ENCODE peak calls at places on chromosomes 11 and 22, in five cellular contexts. N is H1, O is K562, J is GM12878, Q is HepG2. L is an unnamed sample.

GRCh38 chr11:119624102-119624615 is 104.8 kb downstream of the NECTIN1 start:
- DNase-seq in O (peak), N (no peak), J (no peak), Q (no peak), L (peak)

GRCh38 chr22:50396751-50397370 is 53.7 kb downstream of the PPP6R2 start:
- DNase-seq in Q (peak), O (no peak), J (no peak), N (no peak), L (no peak)

GRCh38 chr11:132943737-132944556 is 588.4 kb downstream of the OPCML start:
- DNase-seq in N (no peak), J (no peak), Q (no peak), O (no peak), L (peak)

GRCh38 chr11:120229451-120230424 is 10.2 kb upstream of the POU2F3 start:
- DNase-seq in J (no peak), N (no peak), O (peak), Q (peak), L (peak)

GRCh38 chr11:80846442-80846841 is 1405.6 kb upstream of the TENM4 start:
- DNase-seq in J (no peak), N (no peak), Q (no peak), O (no peak), L (no peak)

GRCh38 chr11:42066113-42066512 is 606.7 kb upstream of the LRRC4C start:
- DNase-seq in O (no peak), J (no peak), N (no peak), Q (no peak), L (no peak)

GRCh38 chr11:2825886-2826678 is 59.5 kb downstream of the CDKN1C start:
- DNase-seq in O (no peak), N (peak), J (no peak), Q (peak), L (peak)

GRCh38 chr11:66467756-66468155 is 1.1 kb downstream of the PELI3 start:
- DNase-seq in Q (no peak), O (no peak), N (no peak), J (no peak), L (peak)

GRCh38 chr22:37487559-37487958 is 1.4 kb upstream of the MFNG start:
- DNase-seq in J (no peak), N (no peak), Q (no peak), O (no peak), L (no peak)

GRCh38 chr11:35615911-35616900 is 2.1 kb upstream of the FJX1 start:
- DNase-seq in N (no peak), J (no peak), Q (peak), O (peak), L (peak)

GRCh38 chr11:46066335-46066734 is 54.9 kb downstream of the PHF21A start:
- DNase-seq in J (no peak), Q (no peak), O (no peak), N (no peak), L (no peak)

GRCh38 chr11:69434341-69434960 is 47.0 kb upstream of the LINC01488 start:
- DNase-seq in Q (no peak), J (no peak), N (no peak), O (no peak), L (no peak)

GRCh38 chr11:104705475-104706195 is 192.6 kb downstream of the CASP12 start:
- DNase-seq in N (no peak), O (no peak), J (peak), Q (no peak), L (no peak)

GRCh38 chr22:26849575-26849974 is 192.2 kb downstream of the MIAT start:
- DNase-seq in O (no peak), Q (no peak), J (no peak), N (no peak), L (no peak)

GRCh38 chr22:24894220-24894975 is 52.1 kb downstream of the LHFPL7 start:
- DNase-seq in Q (peak), N (no peak), J (no peak), O (no peak), L (peak)
- TF ChIP-seq RAD21 in Q (no peak), N (no peak), J (no peak), O (no peak), L (no peak)

GRCh38 chr11:116461789-116462188 is 311.0 kb downstream of the BUD13 start:
- DNase-seq in O (no peak), N (no peak), Q (no peak), J (no peak), L (no peak)
- TF ChIP-seq GABPA in O (no peak), N (no peak), Q (no peak), J (no peak), L (no peak)

GRCh38 chr11:10664511-10664910 is 29.0 kb downstream of the IRAG1 start:
- DNase-seq in O (peak), J (no peak), Q (no peak), N (no peak), L (no peak)

GRCh38 chr11:10664005-10664404 is 29.6 kb downstream of the IRAG1 start:
- DNase-seq in Q (no peak), O (no peak), N (no peak), J (no peak), L (no peak)

GRCh38 chr11:10666976-10667892 is 26.3 kb downstream of the IRAG1 start:
- DNase-seq in Q (no peak), O (no peak), J (no peak), N (no peak), L (no peak)

GRCh38 chr11:10669258-10670033 is 24.1 kb downstream of the IRAG1 start:
- DNase-seq in J (no peak), N (no peak), Q (no peak), O (no peak), L (peak)

GRCh38 chr11:10666556-10666955 is 27.0 kb downstream of the IRAG1 start:
- DNase-seq in J (no peak), O (no peak), N (no peak), Q (no peak), L (no peak)
- TF ChIP-seq RAD21 in J (no peak), O (no peak), N (no peak), Q (no peak), L (no peak)

GRCh38 chr11:62898027-62898426 is 17.3 kb downstream of the SLC3A2 start:
- DNase-seq in J (no peak), Q (no peak), N (no peak), O (no peak), L (no peak)
- TF ChIP-seq GABPA in J (no peak), Q (no peak), N (no peak), O (no peak), L (no peak)